ENCODE peak calls at places on chromosomes 5 and 9, in eight cellular contexts. P is cardiac fibroblast, Z is Peyer's patch, E is heart right ventricle, N is left ventricle myocardium inferior, J is ascending aorta, U is heart left ventricle, D is IMR-90. A is an unnamed sample.

GRCh38 chr5:18792145-18792544 is 1157.9 kb downstream of the TAF11L14 start:
- DNase-seq in D (no peak), P (peak), E (no peak), J (no peak), U (no peak), N (no peak), Z (no peak), A (no peak)

GRCh38 chr9:90846770-90847419 is 45.3 kb downstream of the SYK start:
- DNase-seq in E (no peak), Z (no peak), U (no peak), N (no peak), J (no peak), D (no peak), P (no peak), A (no peak)

GRCh38 chr9:119368179-119368578 is 1.1 kb downstream of the BRINP1 start:
- DNase-seq in N (no peak), E (no peak), D (no peak), Z (no peak), P (no peak), J (no peak), U (no peak), A (no peak)

GRCh38 chr5:171920765-171921391 is 85.6 kb downstream of the FBXW11 start:
- DNase-seq in N (no peak), J (no peak), Z (no peak), U (no peak), E (no peak), P (no peak), D (no peak), A (no peak)

GRCh38 chr5:82595083-82595482 is 316.9 kb upstream of the RPS23 start:
- DNase-seq in N (no peak), Z (peak), U (no peak), E (no peak), D (no peak), P (no peak), J (no peak), A (no peak)

GRCh38 chr5:166746506-166746905 is 1544.9 kb upstream of the WWC1 start:
- DNase-seq in P (no peak), J (no peak), Z (no peak), N (no peak), U (no peak), E (no peak), D (no peak), A (no peak)

GRCh38 chr9:77834898-77835505 is 186.9 kb upstream of the GNA14 start:
- DNase-seq in U (no peak), N (no peak), J (no peak), D (no peak), E (no peak), Z (no peak), P (no peak), A (peak)

GRCh38 chr5:1480217-1480616 is 35.0 kb upstream of the SLC6A3 start:
- DNase-seq in E (peak), J (peak), Z (no peak), P (peak), U (peak), N (peak), D (no peak), A (peak)

GRCh38 chr5:55620009-55620770 is 85.4 kb upstream of the PLPP1 start:
- DNase-seq in U (no peak), Z (no peak), E (no peak), D (no peak), N (no peak), P (no peak), J (no peak), A (peak)

GRCh38 chr9:117169089-117169488 is 245.8 kb downstream of the ASTN2 start:
- DNase-seq in E (no peak), U (no peak), J (no peak), D (no peak), P (no peak), Z (no peak), N (no peak), A (no peak)

GRCh38 chr9:22214497-22215031 is 205.5 kb upstream of the CDKN2B start:
- DNase-seq in Z (no peak), D (peak), U (no peak), N (no peak), P (peak), J (no peak), E (no peak), A (peak)

GRCh38 chr5:134003957-134004625 is 684 bp downstream of the VDAC1 start:
- DNase-seq in U (peak), N (peak), E (peak), D (peak), J (no peak), P (no peak), Z (peak), A (peak)

GRCh38 chr9:4855861-4856260 is 63.1 kb downstream of the RCL1 start:
- DNase-seq in E (no peak), Z (no peak), P (peak), U (no peak), D (peak), J (no peak), N (no peak), A (peak)

GRCh38 chr9:38529317-38529716 is 91.1 kb downstream of the ANKRD18A start:
- DNase-seq in D (no peak), E (no peak), Z (no peak), P (no peak), J (no peak), U (no peak), N (no peak), A (no peak)

GRCh38 chr9:108133680-108134079 is 644.1 kb upstream of the KLF4 start:
- DNase-seq in J (no peak), N (no peak), P (no peak), Z (no peak), U (no peak), D (no peak), E (no peak), A (no peak)

GRCh38 chr5:23419115-23419514 is 88.3 kb upstream of the PRDM9 start:
- DNase-seq in P (no peak), E (no peak), Z (no peak), J (no peak), D (no peak), N (no peak), U (no peak), A (peak)

GRCh38 chr5:11390369-11390768 is 513.9 kb downstream of the CTNND2 start:
- DNase-seq in Z (no peak), P (no peak), U (no peak), N (no peak), J (no peak), D (no peak), E (no peak), A (no peak)

GRCh38 chr5:14681236-14681752 is 16.8 kb downstream of the OTULIN start:
- DNase-seq in Z (no peak), N (peak), P (no peak), E (no peak), U (peak), D (no peak), J (no peak), A (no peak)

GRCh38 chr5:141876628-141877477 is 1.4 kb downstream of the PCDH1 start:
- DNase-seq in Z (peak), J (no peak), U (no peak), E (no peak), P (peak), D (no peak), N (no peak), A (no peak)

GRCh38 chr9:12811935-12812334 is 37.1 kb downstream of the LURAP1L start:
- DNase-seq in J (no peak), U (no peak), P (no peak), Z (no peak), E (no peak), N (no peak), D (no peak), A (no peak)

GRCh38 chr5:143687604-143688003 is 124.4 kb upstream of the HMHB1 start:
- DNase-seq in J (no peak), E (no peak), Z (no peak), P (no peak), U (no peak), N (no peak), D (peak), A (no peak)

GRCh38 chr9:133320421-133320881 is 15.5 kb downstream of the SURF6 start:
- DNase-seq in P (no peak), N (no peak), E (no peak), J (no peak), U (no peak), Z (no peak), D (no peak), A (no peak)

GRCh38 chr9:93368437-93368836 is 83.0 kb upstream of the FAM120A start:
- DNase-seq in J (no peak), P (no peak), Z (no peak), D (no peak), N (no peak), E (no peak), U (no peak), A (no peak)

GRCh38 chr9:113184509-113184908 is 33.7 kb downstream of the SLC31A2 start:
- DNase-seq in D (peak), Z (no peak), U (no peak), J (no peak), P (peak), N (no peak), E (no peak), A (peak)

GRCh38 chr5:160887780-160888179 is 35.8 kb upstream of the ATP10B start:
- DNase-seq in E (no peak), J (no peak), P (no peak), D (no peak), N (no peak), Z (no peak), U (no peak), A (no peak)

GRCh38 chr9:977361-978116 is 1.1 kb downstream of the DMRT3 start:
- DNase-seq in P (no peak), N (no peak), E (no peak), Z (no peak), J (no peak), U (no peak), D (no peak), A (no peak)
- H3K4me3 ChIP-seq in P (no peak), N (no peak), E (no peak), Z (no peak), J (no peak), U (no peak), D (no peak), A (no peak)

DNA sequence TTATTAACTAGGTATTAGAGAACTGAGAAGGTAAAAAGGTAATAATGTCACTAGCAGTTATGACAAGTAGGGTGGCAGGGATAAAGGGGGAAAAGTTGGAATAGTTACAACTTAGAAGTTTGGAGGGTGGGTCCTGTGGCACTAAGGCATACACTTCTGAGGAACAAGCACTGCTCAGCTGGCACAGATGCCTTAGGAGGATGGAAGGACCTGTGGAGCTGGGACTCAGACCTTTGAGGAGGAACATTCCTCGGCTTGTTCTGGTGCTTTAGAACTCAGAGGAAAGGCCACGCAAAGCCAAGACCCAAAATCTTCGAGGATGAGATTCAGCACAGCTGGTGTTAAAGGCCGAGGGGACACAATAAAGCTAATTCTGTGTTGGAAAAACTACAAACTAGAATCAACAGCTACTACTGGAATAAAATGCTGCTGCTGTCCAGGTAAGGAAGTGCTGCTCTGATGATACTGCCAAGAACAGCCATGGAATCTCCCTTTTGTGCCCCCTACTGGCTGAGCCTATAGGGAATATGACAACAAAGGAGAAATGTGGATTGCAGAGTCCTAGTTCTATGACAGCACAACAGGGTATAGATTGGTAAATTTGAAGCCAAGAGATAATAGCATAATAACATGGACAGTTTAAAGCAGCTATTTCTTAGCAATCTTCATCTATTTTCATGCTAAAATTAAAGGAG is 126.7 kb downstream of the SLC25A46 start:
- DNase-seq in P (peak), N (no peak), U (no peak), D (peak), Z (no peak), E (no peak), J (no peak), A (peak)
- TF ChIP-seq CTCF in P (peak), N (peak), U (peak), D (peak), Z (peak), E (peak), J (no peak), A (peak)

GRCh38 chr9:129240581-129241211 is 62.6 kb upstream of the IER5L start:
- DNase-seq in Z (peak), N (peak), U (peak), J (peak), P (no peak), D (no peak), E (no peak), A (no peak)

GRCh38 chr9:129242191-129242953 is 64.3 kb upstream of the IER5L start:
- DNase-seq in E (no peak), U (peak), J (no peak), Z (no peak), N (peak), P (no peak), D (no peak), A (no peak)

GRCh38 chr9:129245276-129245675 is 67.2 kb upstream of the IER5L start:
- DNase-seq in N (peak), D (peak), Z (peak), J (no peak), P (peak), E (no peak), U (peak), A (peak)

GRCh38 chr9:129241725-129242124 is 63.7 kb upstream of the IER5L start:
- DNase-seq in Z (peak), P (no peak), U (peak), N (peak), J (no peak), E (no peak), D (no peak), A (no peak)

DNA sequence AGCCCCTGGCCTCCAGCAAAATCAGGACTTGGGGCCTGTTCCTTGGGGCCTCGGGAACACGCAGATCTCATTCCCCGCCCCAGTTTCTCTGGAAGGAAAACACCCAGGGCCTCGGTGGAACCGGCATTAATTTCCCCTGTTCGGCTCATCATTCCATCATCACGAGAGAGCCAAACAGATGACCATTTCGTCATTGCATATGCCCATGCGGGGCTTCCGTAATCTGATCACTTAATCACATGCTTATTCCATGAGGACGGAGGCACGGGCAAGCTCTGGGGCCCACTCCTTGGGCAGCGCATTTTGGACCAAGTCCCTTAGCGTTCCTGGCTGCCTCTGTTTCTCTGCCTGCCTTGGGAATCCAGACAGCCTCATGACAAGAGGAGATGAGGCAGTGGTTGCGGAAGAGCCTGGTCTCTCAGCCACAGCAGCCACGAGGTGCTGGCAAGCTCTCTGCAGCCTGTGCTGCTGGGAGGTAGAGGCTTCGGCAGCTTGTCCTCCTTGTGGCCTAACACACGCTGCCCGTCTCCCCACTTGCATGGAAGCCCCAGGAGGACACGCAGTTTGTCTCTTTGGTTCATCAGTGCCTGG is 65.0 kb upstream of the IER5L start:
- DNase-seq in N (peak), J (no peak), U (peak), P (peak), Z (peak), E (no peak), D (peak), A (peak)
- H3K4me3 ChIP-seq in N (no peak), J (no peak), U (no peak), P (no peak), Z (no peak), E (no peak), D (no peak), A (no peak)

GRCh38 chr5:72246239-72246580 is 73.8 kb downstream of the MRPS27 start:
- DNase-seq in P (peak), N (no peak), U (no peak), Z (no peak), E (no peak), J (no peak), D (no peak), A (peak)
- TF ChIP-seq CTCF in P (peak), N (no peak), U (no peak), Z (no peak), E (no peak), J (peak), D (no peak), A (no peak)

A was measured in choroid plexus epithelial cell.